ENCODE peak calls at places on chromosome 10, in ten cellular contexts. K, T, N, S, Y, U, H, R, A and X are unnamed samples.

GRCh38 chr10:79322616-79323566 is 24.4 kb upstream of the PPIF start:
- DNase-seq in Y (no peak), N (peak; percentile 82), K (peak; percentile 61), A (no peak), U (no peak), T (peak; percentile 69), R (peak; percentile 20), H (no peak), S (peak; percentile 88), X (no peak)

GRCh38 chr10:28403090-28403489 is 100.2 kb upstream of the MPP7 start:
- DNase-seq in N (no peak), H (no peak), T (no peak), U (no peak), Y (no peak), K (no peak), A (no peak), S (no peak), R (peak; percentile 17), X (no peak)

GRCh38 chr10:80552151-80552646 is 14.5 kb downstream of the SH2D4B start:
- DNase-seq in N (no peak), S (peak; percentile 34), A (no peak), Y (peak; percentile 82), K (peak; percentile 74), T (no peak), R (no peak), H (peak; percentile 18), U (no peak), X (no peak)

GRCh38 chr10:79382491-79382941 is 35.2 kb downstream of the PPIF start:
- DNase-seq in T (no peak), K (peak; percentile 21), N (no peak), S (peak; percentile 36), U (no peak), R (peak; percentile 50), Y (no peak), A (no peak), H (no peak), X (no peak)

GRCh38 chr10:130479906-130480305 is 343.7 kb downstream of the GLRX3 start:
- DNase-seq in H (no peak), K (no peak), S (no peak), N (no peak), R (no peak), A (no peak), T (no peak), U (no peak), Y (no peak), X (no peak)

GRCh38 chr10:111158601-111159000 is 81.8 kb downstream of the ADRA2A start:
- DNase-seq in Y (no peak), T (no peak), U (no peak), A (no peak), K (no peak), R (no peak), H (no peak), S (no peak), N (no peak), X (no peak)

GRCh38 chr10:676178-676577 is 13.3 kb downstream of the DIP2C start:
- DNase-seq in K (no peak), N (no peak), U (no peak), R (no peak), S (no peak), Y (no peak), A (no peak), T (no peak), H (no peak), X (no peak)

GRCh38 chr10:86258488-86258887 is 108.1 kb downstream of the GRID1 start:
- DNase-seq in Y (no peak), S (no peak), H (no peak), U (no peak), N (no peak), K (no peak), R (no peak), A (no peak), T (no peak), X (no peak)

GRCh38 chr10:4213441-4213840 is 428.4 kb upstream of the KLF6 start:
- DNase-seq in Y (no peak), H (no peak), T (no peak), U (no peak), N (peak; percentile 38), S (no peak), K (no peak), R (no peak), A (no peak), X (no peak)

GRCh38 chr10:11685787-11686218 is 56.4 kb upstream of the ECHDC3 start:
- DNase-seq in Y (no peak), A (no peak), T (no peak), K (peak; percentile 92), U (no peak), N (peak; percentile 61), H (no peak), R (peak; percentile 42), S (no peak), X (no peak)

GRCh38 chr10:110637558-110638053 is 6.5 kb upstream of the RBM20 start:
- DNase-seq in U (peak; percentile 34), R (no peak), N (peak; percentile 20), S (no peak), T (no peak), K (no peak), A (no peak), Y (no peak), H (peak; percentile 42), X (no peak)

DNA sequence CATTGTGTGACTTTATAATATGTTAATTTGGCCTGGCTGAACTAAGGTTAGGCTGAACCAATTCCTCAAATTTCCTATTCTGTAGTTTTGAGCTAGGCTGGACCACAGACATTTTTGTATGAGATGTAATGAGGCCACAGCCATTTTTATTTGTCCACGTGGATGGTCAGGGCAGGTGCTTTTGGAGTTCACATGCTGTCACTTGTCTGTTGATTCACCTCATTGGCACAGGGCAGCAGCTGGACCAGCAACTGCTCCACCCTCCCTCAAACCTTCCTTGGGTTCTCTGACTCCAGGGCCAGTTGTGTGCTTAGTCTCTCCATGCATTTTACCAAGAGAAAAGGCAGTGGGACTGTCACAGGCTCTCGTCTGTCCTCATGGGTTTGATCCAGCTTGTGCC is 76.1 kb upstream of the NPS start:
- DNase-seq in T (no peak), U (no peak), N (peak; percentile 19), Y (no peak), K (no peak), S (no peak), A (no peak), R (no peak), H (no peak), X (no peak)
- H3K4me3 ChIP-seq in T (no peak overlapping the region), U (no peak overlapping the region), N (no peak overlapping the region), Y (no peak overlapping the region), K (no peak overlapping the region), S (no peak overlapping the region), A (no peak overlapping the region), R (no peak overlapping the region), H (no peak overlapping the region), X (no peak overlapping the region)

DNA sequence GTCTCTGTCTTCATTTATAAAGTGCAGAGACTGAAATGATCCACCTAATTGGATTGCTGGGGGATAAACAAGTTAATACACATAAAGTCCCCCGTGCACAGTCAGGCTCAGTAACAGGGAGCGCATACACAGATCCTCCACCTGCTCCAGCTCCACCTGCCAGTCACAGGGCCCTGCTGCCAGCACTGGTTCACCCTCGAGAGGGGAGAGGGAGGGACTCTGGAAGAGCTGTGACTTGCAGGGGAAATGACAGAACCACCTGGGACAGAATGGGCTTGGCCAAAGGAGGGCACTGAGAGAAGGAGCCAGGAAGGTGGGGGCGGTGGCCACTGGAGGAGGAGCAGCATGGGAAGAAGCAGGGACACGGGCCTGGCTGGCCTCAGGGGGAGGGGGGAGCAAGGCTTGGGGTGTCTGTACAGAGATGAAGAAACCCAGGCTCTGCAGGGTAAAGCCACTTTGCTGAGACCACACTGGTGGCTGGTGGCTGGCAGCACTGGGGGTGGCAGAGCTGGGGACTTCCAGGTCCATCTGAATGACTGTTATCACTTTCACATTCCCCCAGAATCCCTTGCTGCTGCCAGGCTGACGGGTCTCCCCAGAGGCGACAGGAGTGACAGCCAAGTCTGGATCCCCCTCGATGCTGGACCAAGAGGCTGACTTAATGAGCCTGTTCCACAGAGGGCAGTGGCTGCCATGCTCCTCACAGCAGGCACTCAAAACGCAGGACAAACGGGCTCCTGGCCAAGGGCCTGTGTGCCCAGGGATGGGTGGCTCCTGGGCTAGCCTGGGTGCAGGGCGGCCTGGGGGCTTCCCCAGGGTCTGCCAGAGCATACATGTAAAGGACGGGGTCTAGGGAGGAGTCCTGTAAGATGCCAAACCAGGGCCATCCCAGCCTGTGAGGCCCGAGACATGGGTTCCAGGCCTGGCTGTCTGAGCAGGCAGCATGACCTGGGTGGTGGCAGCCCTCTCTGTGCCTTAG is 151.1 kb downstream of the SH3PXD2A start:
- DNase-seq in U (no peak), R (no peak), A (no peak), Y (no peak), T (no peak), K (no peak), S (no peak), N (no peak), H (no peak), X (no peak)
- H3K27ac ChIP-seq in U (no peak overlapping the region), R (no peak overlapping the region), A (no peak overlapping the region), Y (no peak overlapping the region), T (no peak overlapping the region), K (no peak overlapping the region), S (no peak overlapping the region), N (no peak overlapping the region), H (no peak overlapping the region), X (no peak overlapping the region)

GRCh38 chr10:104640339-104641149 is 546 bp upstream of the SORCS3 start:
- DNase-seq in S (no peak), R (no peak), K (no peak), U (no peak), T (no peak), A (no peak), H (peak; percentile 63), Y (peak; percentile 20), N (no peak), X (no peak)
- H3K4me3 ChIP-seq in S (no peak overlapping the region), R (no peak overlapping the region), K (no peak overlapping the region), U (peak overlapping the region; percentile 34), T (no peak overlapping the region), A (no peak overlapping the region), H (peak overlapping the region; percentile 91), Y (peak overlapping the region; percentile 85), N (no peak overlapping the region), X (no peak overlapping the region)

DNA sequence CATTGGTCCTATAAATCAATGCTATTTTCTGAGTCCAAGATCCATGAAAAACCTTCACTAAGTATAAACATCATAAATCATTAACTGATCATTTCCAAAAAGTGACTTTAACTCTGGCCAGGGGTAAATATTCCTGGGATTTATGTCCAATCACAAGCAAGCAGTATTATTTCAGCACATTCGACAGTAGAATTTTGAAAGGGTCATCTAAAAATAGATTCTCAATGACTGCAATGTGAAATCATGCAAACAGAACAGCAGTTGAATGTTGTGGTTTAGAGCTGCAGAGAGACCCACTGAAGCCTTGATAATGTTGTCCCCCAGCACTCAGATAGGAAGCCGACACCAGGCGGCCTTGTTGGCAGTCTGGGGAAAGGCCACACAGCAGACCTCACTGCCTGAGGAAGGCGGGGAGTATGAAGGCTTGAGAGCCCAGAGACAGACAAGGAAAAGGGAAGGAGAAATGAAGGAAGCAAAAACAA is 38.1 kb downstream of the FAM107B start:
- DNase-seq in R (peak; percentile 37), Y (no peak), A (no peak), H (peak; percentile 77), N (no peak), T (no peak), K (no peak), S (no peak), U (no peak), X (peak; percentile 30)
- H3K27ac ChIP-seq in R (peak overlapping the region; percentile 90), Y (no peak overlapping the region), A (no peak overlapping the region), H (peak overlapping the region; percentile 90), N (no peak overlapping the region), T (no peak overlapping the region), K (no peak overlapping the region), S (no peak overlapping the region), U (no peak overlapping the region), X (peak overlapping the region; percentile 71)